ENCODE peak calls at places on chromosomes 2 and 18, in ten cellular contexts. One of them, this sample, is unnamed.

GRCh38 chr2:54429811-54430600 is 26.1 kb upstream of the SPTBN1 start:
- DNase-seq in heart left ventricle: peak
- DNase-seq in RWPE1: no peak
- DNase-seq in endothelial cell of umbilical vein: peak
- DNase-seq in colonic mucosa: no peak
- DNase-seq in epithelial cell of proximal tubule: no peak
- DNase-seq in brain microvascular endothelial cell: no peak
- DNase-seq in fibroblast of lung: no peak
- DNase-seq in stomach: no peak
- DNase-seq in neural crest cell: no peak
- DNase-seq in this sample: no peak

GRCh38 chr2:127154396-127154795 is 47.4 kb upstream of the BIN1 start:
- DNase-seq in heart left ventricle: no peak
- DNase-seq in RWPE1: no peak
- DNase-seq in endothelial cell of umbilical vein: no peak
- DNase-seq in colonic mucosa: no peak
- DNase-seq in epithelial cell of proximal tubule: no peak
- DNase-seq in brain microvascular endothelial cell: no peak
- DNase-seq in fibroblast of lung: no peak
- DNase-seq in stomach: no peak
- DNase-seq in neural crest cell: no peak
- DNase-seq in this sample: no peak

GRCh38 chr2:211930331-211930730 is 608.3 kb downstream of the ERBB4 start:
- DNase-seq in heart left ventricle: no peak
- DNase-seq in RWPE1: no peak
- DNase-seq in endothelial cell of umbilical vein: no peak
- DNase-seq in colonic mucosa: no peak
- DNase-seq in epithelial cell of proximal tubule: no peak
- DNase-seq in brain microvascular endothelial cell: no peak
- DNase-seq in fibroblast of lung: peak
- DNase-seq in stomach: no peak
- DNase-seq in neural crest cell: no peak
- DNase-seq in this sample: no peak

GRCh38 chr2:161995553-161996016 is 78.4 kb downstream of the DPP4 start:
- DNase-seq in heart left ventricle: no peak
- DNase-seq in RWPE1: no peak
- DNase-seq in endothelial cell of umbilical vein: no peak
- DNase-seq in colonic mucosa: no peak
- DNase-seq in epithelial cell of proximal tubule: no peak
- DNase-seq in brain microvascular endothelial cell: no peak
- DNase-seq in fibroblast of lung: no peak
- DNase-seq in stomach: no peak
- DNase-seq in neural crest cell: no peak
- DNase-seq in this sample: no peak

GRCh38 chr18:77023115-77023782 is 109.3 kb downstream of the MBP start:
- DNase-seq in heart left ventricle: no peak
- DNase-seq in RWPE1: no peak
- DNase-seq in endothelial cell of umbilical vein: no peak
- DNase-seq in colonic mucosa: no peak
- DNase-seq in epithelial cell of proximal tubule: no peak
- DNase-seq in brain microvascular endothelial cell: peak
- DNase-seq in fibroblast of lung: no peak
- DNase-seq in stomach: no peak
- DNase-seq in neural crest cell: no peak
- DNase-seq in this sample: no peak

GRCh38 chr2:36663851-36664715 is 32.4 kb upstream of the VIT start:
- DNase-seq in heart left ventricle: no peak
- DNase-seq in RWPE1: peak
- DNase-seq in endothelial cell of umbilical vein: peak
- DNase-seq in colonic mucosa: peak
- DNase-seq in epithelial cell of proximal tubule: no peak
- DNase-seq in brain microvascular endothelial cell: peak
- DNase-seq in fibroblast of lung: peak
- DNase-seq in stomach: no peak
- DNase-seq in neural crest cell: no peak
- DNase-seq in this sample: peak

GRCh38 chr2:167103028-167103756 is 214.9 kb downstream of the XIRP2 start:
- DNase-seq in heart left ventricle: no peak
- DNase-seq in RWPE1: no peak
- DNase-seq in endothelial cell of umbilical vein: peak
- DNase-seq in colonic mucosa: no peak
- DNase-seq in epithelial cell of proximal tubule: no peak
- DNase-seq in brain microvascular endothelial cell: no peak
- DNase-seq in fibroblast of lung: no peak
- DNase-seq in stomach: no peak
- DNase-seq in neural crest cell: no peak
- DNase-seq in this sample: no peak

GRCh38 chr2:102142829-102143449 is 393 bp downstream of the IL1R1 start:
- DNase-seq in heart left ventricle: no peak
- DNase-seq in RWPE1: no peak
- DNase-seq in endothelial cell of umbilical vein: no peak
- DNase-seq in colonic mucosa: no peak
- DNase-seq in epithelial cell of proximal tubule: no peak
- DNase-seq in brain microvascular endothelial cell: no peak
- DNase-seq in fibroblast of lung: peak
- DNase-seq in stomach: no peak
- DNase-seq in neural crest cell: no peak
- DNase-seq in this sample: peak

GRCh38 chr2:113977660-113978523 is 88.0 kb downstream of the ACTR3 start:
- DNase-seq in heart left ventricle: no peak
- DNase-seq in RWPE1: peak
- DNase-seq in endothelial cell of umbilical vein: peak
- DNase-seq in colonic mucosa: peak
- DNase-seq in epithelial cell of proximal tubule: peak
- DNase-seq in brain microvascular endothelial cell: peak
- DNase-seq in fibroblast of lung: peak
- DNase-seq in stomach: no peak
- DNase-seq in neural crest cell: no peak
- DNase-seq in this sample: peak

GRCh38 chr2:9769171-9770005 is 73.9 kb upstream of the TAF1B start:
- DNase-seq in heart left ventricle: no peak
- DNase-seq in RWPE1: no peak
- DNase-seq in endothelial cell of umbilical vein: no peak
- DNase-seq in colonic mucosa: no peak
- DNase-seq in epithelial cell of proximal tubule: no peak
- DNase-seq in brain microvascular endothelial cell: no peak
- DNase-seq in fibroblast of lung: peak
- DNase-seq in stomach: no peak
- DNase-seq in neural crest cell: no peak
- DNase-seq in this sample: peak
- TF ChIP-seq CTCF in heart left ventricle: no peak
- TF ChIP-seq CTCF in RWPE1: no peak
- TF ChIP-seq CTCF in endothelial cell of umbilical vein: no peak
- TF ChIP-seq CTCF in colonic mucosa: no peak
- TF ChIP-seq CTCF in epithelial cell of proximal tubule: no peak
- TF ChIP-seq CTCF in brain microvascular endothelial cell: no peak
- TF ChIP-seq CTCF in fibroblast of lung: no peak
- TF ChIP-seq CTCF in stomach: no peak
- TF ChIP-seq CTCF in neural crest cell: no peak
- TF ChIP-seq CTCF in this sample: no peak

GRCh38 chr2:204871246-204871953 is 326.1 kb downstream of the PARD3B start:
- DNase-seq in heart left ventricle: no peak
- DNase-seq in RWPE1: peak
- DNase-seq in endothelial cell of umbilical vein: peak
- DNase-seq in colonic mucosa: no peak
- DNase-seq in epithelial cell of proximal tubule: peak
- DNase-seq in brain microvascular endothelial cell: no peak
- DNase-seq in fibroblast of lung: peak
- DNase-seq in stomach: no peak
- DNase-seq in neural crest cell: no peak
- DNase-seq in this sample: no peak
- TF ChIP-seq CTCF in heart left ventricle: peak
- TF ChIP-seq CTCF in RWPE1: no peak
- TF ChIP-seq CTCF in endothelial cell of umbilical vein: peak
- TF ChIP-seq CTCF in colonic mucosa: peak
- TF ChIP-seq CTCF in epithelial cell of proximal tubule: peak
- TF ChIP-seq CTCF in brain microvascular endothelial cell: peak
- TF ChIP-seq CTCF in fibroblast of lung: peak
- TF ChIP-seq CTCF in stomach: no peak
- TF ChIP-seq CTCF in neural crest cell: peak
- TF ChIP-seq CTCF in this sample: peak

GRCh38 chr2:11480859-11481258 is 14.9 kb upstream of the E2F6 start:
- DNase-seq in heart left ventricle: no peak
- DNase-seq in RWPE1: no peak
- DNase-seq in endothelial cell of umbilical vein: no peak
- DNase-seq in colonic mucosa: no peak
- DNase-seq in epithelial cell of proximal tubule: no peak
- DNase-seq in brain microvascular endothelial cell: no peak
- DNase-seq in fibroblast of lung: no peak
- DNase-seq in stomach: no peak
- DNase-seq in neural crest cell: no peak
- DNase-seq in this sample: no peak

GRCh38 chr2:11481789-11482472 is 16.0 kb upstream of the E2F6 start:
- DNase-seq in heart left ventricle: no peak
- DNase-seq in RWPE1: no peak
- DNase-seq in endothelial cell of umbilical vein: no peak
- DNase-seq in colonic mucosa: no peak
- DNase-seq in epithelial cell of proximal tubule: no peak
- DNase-seq in brain microvascular endothelial cell: no peak
- DNase-seq in fibroblast of lung: no peak
- DNase-seq in stomach: no peak
- DNase-seq in neural crest cell: peak
- DNase-seq in this sample: no peak

GRCh38 chr2:11481426-11481788 is 15.4 kb upstream of the E2F6 start:
- DNase-seq in heart left ventricle: no peak
- DNase-seq in RWPE1: no peak
- DNase-seq in endothelial cell of umbilical vein: no peak
- DNase-seq in colonic mucosa: no peak
- DNase-seq in epithelial cell of proximal tubule: no peak
- DNase-seq in brain microvascular endothelial cell: no peak
- DNase-seq in fibroblast of lung: no peak
- DNase-seq in stomach: no peak
- DNase-seq in neural crest cell: no peak
- DNase-seq in this sample: no peak

GRCh38 chr2:11483806-11484147 is 17.8 kb upstream of the E2F6 start:
- DNase-seq in heart left ventricle: no peak
- DNase-seq in RWPE1: no peak
- DNase-seq in endothelial cell of umbilical vein: no peak
- DNase-seq in colonic mucosa: no peak
- DNase-seq in epithelial cell of proximal tubule: no peak
- DNase-seq in brain microvascular endothelial cell: no peak
- DNase-seq in fibroblast of lung: no peak
- DNase-seq in stomach: no peak
- DNase-seq in neural crest cell: no peak
- DNase-seq in this sample: no peak

GRCh38 chr2:11482473-11483031 is 16.6 kb upstream of the E2F6 start:
- DNase-seq in heart left ventricle: peak
- DNase-seq in RWPE1: no peak
- DNase-seq in endothelial cell of umbilical vein: no peak
- DNase-seq in colonic mucosa: no peak
- DNase-seq in epithelial cell of proximal tubule: no peak
- DNase-seq in brain microvascular endothelial cell: no peak
- DNase-seq in fibroblast of lung: no peak
- DNase-seq in stomach: no peak
- DNase-seq in neural crest cell: peak
- DNase-seq in this sample: peak
- TF ChIP-seq CTCF in heart left ventricle: no peak
- TF ChIP-seq CTCF in RWPE1: no peak
- TF ChIP-seq CTCF in endothelial cell of umbilical vein: no peak
- TF ChIP-seq CTCF in colonic mucosa: no peak
- TF ChIP-seq CTCF in epithelial cell of proximal tubule: no peak
- TF ChIP-seq CTCF in brain microvascular endothelial cell: no peak
- TF ChIP-seq CTCF in fibroblast of lung: no peak
- TF ChIP-seq CTCF in stomach: no peak
- TF ChIP-seq CTCF in neural crest cell: peak
- TF ChIP-seq CTCF in this sample: no peak

DNA sequence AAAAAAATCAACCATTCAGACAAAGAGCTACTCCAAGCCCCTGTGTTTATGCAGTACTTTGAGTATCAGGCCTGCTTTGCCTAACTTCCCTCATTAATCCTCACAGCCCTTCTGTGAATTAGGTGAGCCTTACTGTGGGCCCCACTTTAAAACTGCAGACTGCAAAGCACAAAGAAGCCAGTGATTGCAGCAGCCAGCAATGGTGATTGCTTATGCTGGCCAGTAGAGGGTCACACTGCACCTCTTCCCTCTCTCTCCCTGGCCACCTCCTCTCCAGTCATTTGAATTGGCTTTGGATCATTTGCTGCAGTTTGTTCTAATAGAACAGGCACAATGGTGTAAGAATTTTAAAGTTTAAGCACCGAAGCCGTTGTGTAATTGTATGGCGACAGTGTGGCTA is 229.9 kb downstream of the AGPS start:
- DNase-seq in heart left ventricle: no peak
- DNase-seq in RWPE1: no peak
- DNase-seq in endothelial cell of umbilical vein: no peak
- DNase-seq in colonic mucosa: no peak
- DNase-seq in epithelial cell of proximal tubule: no peak
- DNase-seq in brain microvascular endothelial cell: no peak
- DNase-seq in fibroblast of lung: no peak
- DNase-seq in stomach: no peak
- DNase-seq in neural crest cell: peak
- DNase-seq in this sample: no peak
- TF ChIP-seq CTCF in heart left ventricle: no peak
- TF ChIP-seq CTCF in RWPE1: no peak
- TF ChIP-seq CTCF in endothelial cell of umbilical vein: no peak
- TF ChIP-seq CTCF in colonic mucosa: no peak
- TF ChIP-seq CTCF in epithelial cell of proximal tubule: peak
- TF ChIP-seq CTCF in brain microvascular endothelial cell: no peak
- TF ChIP-seq CTCF in fibroblast of lung: no peak
- TF ChIP-seq CTCF in stomach: no peak
- TF ChIP-seq CTCF in neural crest cell: peak
- TF ChIP-seq CTCF in this sample: peak

GRCh38 chr2:210009896-210010295 is 7.5 kb downstream of the RPE start:
- DNase-seq in heart left ventricle: no peak
- DNase-seq in RWPE1: no peak
- DNase-seq in endothelial cell of umbilical vein: no peak
- DNase-seq in colonic mucosa: no peak
- DNase-seq in epithelial cell of proximal tubule: no peak
- DNase-seq in brain microvascular endothelial cell: no peak
- DNase-seq in fibroblast of lung: no peak
- DNase-seq in stomach: no peak
- DNase-seq in neural crest cell: no peak
- DNase-seq in this sample: no peak
- TF ChIP-seq CTCF in heart left ventricle: no peak
- TF ChIP-seq CTCF in RWPE1: no peak
- TF ChIP-seq CTCF in endothelial cell of umbilical vein: no peak
- TF ChIP-seq CTCF in colonic mucosa: no peak
- TF ChIP-seq CTCF in epithelial cell of proximal tubule: no peak
- TF ChIP-seq CTCF in brain microvascular endothelial cell: no peak
- TF ChIP-seq CTCF in fibroblast of lung: no peak
- TF ChIP-seq CTCF in stomach: no peak
- TF ChIP-seq CTCF in neural crest cell: no peak
- TF ChIP-seq CTCF in this sample: no peak

GRCh38 chr2:105812180-105813044 is 67.7 kb downstream of the NCK2 start:
- DNase-seq in heart left ventricle: peak
- DNase-seq in RWPE1: no peak
- DNase-seq in endothelial cell of umbilical vein: peak
- DNase-seq in colonic mucosa: no peak
- DNase-seq in epithelial cell of proximal tubule: peak
- DNase-seq in brain microvascular endothelial cell: peak
- DNase-seq in fibroblast of lung: peak
- DNase-seq in stomach: no peak
- DNase-seq in neural crest cell: no peak
- DNase-seq in this sample: no peak
- TF ChIP-seq CTCF in heart left ventricle: no peak
- TF ChIP-seq CTCF in RWPE1: no peak
- TF ChIP-seq CTCF in endothelial cell of umbilical vein: no peak
- TF ChIP-seq CTCF in colonic mucosa: no peak
- TF ChIP-seq CTCF in epithelial cell of proximal tubule: no peak
- TF ChIP-seq CTCF in brain microvascular endothelial cell: no peak
- TF ChIP-seq CTCF in fibroblast of lung: no peak
- TF ChIP-seq CTCF in stomach: no peak
- TF ChIP-seq CTCF in neural crest cell: no peak
- TF ChIP-seq CTCF in this sample: no peak

GRCh38 chr2:65142515-65142914 is 12.6 kb upstream of the RAB1A start:
- DNase-seq in heart left ventricle: no peak
- DNase-seq in RWPE1: no peak
- DNase-seq in endothelial cell of umbilical vein: no peak
- DNase-seq in colonic mucosa: no peak
- DNase-seq in epithelial cell of proximal tubule: no peak
- DNase-seq in brain microvascular endothelial cell: no peak
- DNase-seq in fibroblast of lung: no peak
- DNase-seq in stomach: no peak
- DNase-seq in neural crest cell: no peak
- DNase-seq in this sample: no peak
- TF ChIP-seq CTCF in heart left ventricle: no peak
- TF ChIP-seq CTCF in RWPE1: no peak
- TF ChIP-seq CTCF in endothelial cell of umbilical vein: peak
- TF ChIP-seq CTCF in colonic mucosa: peak
- TF ChIP-seq CTCF in epithelial cell of proximal tubule: peak
- TF ChIP-seq CTCF in brain microvascular endothelial cell: peak
- TF ChIP-seq CTCF in fibroblast of lung: no peak
- TF ChIP-seq CTCF in stomach: no peak
- TF ChIP-seq CTCF in neural crest cell: no peak
- TF ChIP-seq CTCF in this sample: peak

This sample was measured in body of pancreas.